ENCODE peak calls at places on chromosomes 11 and 22, in ten cellular contexts. I is cardiac septum; G is NCI-H2107; A is activated CD4-positive, CD25-positive, alpha-beta regulatory T cell; D is T47D; N is RPMI7951; J is foreskin fibroblast; B is stimulated activated naive CD8-positive, alpha-beta T cell treated with anti-CD3 and anti-CD28 coated beads, Interleukin-15, amount 100 ng/mL, for 72 hours; X is cardiac fibroblast; P is HFFc6. L is an unnamed sample.

GRCh38 chr11:63505857-63506528 is at the start of gene LGALS12:
- DNase-seq in I (no peak), G (no peak), A (no peak), D (no peak), N (peak; percentile 14), J (no peak), B (no peak), X (peak; percentile 95), P (no peak), L (no peak)

GRCh38 chr11:44988981-44989635 is 38.4 kb upstream of the TP53I11 start:
- DNase-seq in I (peak; percentile 38), G (no peak), A (no peak), D (no peak), N (no peak), J (no peak), B (no peak), X (no peak), P (no peak), L (no peak)

GRCh38 chr22:50236731-50237409 is 8.0 kb downstream of the TUBGCP6 start:
- DNase-seq in I (no peak), G (no peak), A (no peak), D (peak; percentile 52), N (no peak), J (no peak), B (no peak), X (peak; percentile 34), P (no peak), L (no peak)

GRCh38 chr22:48937032-48937639 is 890.5 kb downstream of the BRD1 start:
- DNase-seq in I (no peak), G (no peak), A (no peak), D (no peak), N (no peak), J (no peak), B (no peak), X (no peak), P (no peak), L (no peak)

GRCh38 chr11:1202776-1203504 is 19.9 kb upstream of the MUC5B start:
- DNase-seq in I (peak; percentile 77), G (no peak), A (peak; percentile 45), D (peak; percentile 39), N (peak; percentile 23), J (peak; percentile 6), B (peak; percentile 71), X (peak; percentile 47), P (no peak), L (peak; percentile 60)

GRCh38 chr11:11072067-11072466 is 214.2 kb upstream of the ZBED5 start:
- DNase-seq in I (no peak), G (no peak), A (no peak), D (no peak), N (no peak), J (no peak), B (no peak), X (no peak), P (no peak), L (no peak)

GRCh38 chr22:35777335-35777975 is 59.8 kb downstream of the APOL5 start:
- DNase-seq in I (no peak), G (no peak), A (no peak), D (no peak), N (peak; percentile 69), J (peak; percentile 58), B (no peak), X (peak; percentile 67), P (peak; percentile 61), L (no peak)

GRCh38 chr11:33899383-33900037 is 7.6 kb upstream of the LMO2 start:
- DNase-seq in I (peak; percentile 87), G (no peak), A (no peak), D (peak; percentile 42), N (peak; percentile 84), J (peak; percentile 65), B (no peak), X (peak; percentile 91), P (peak; percentile 57), L (peak; percentile 70)

GRCh38 chr11:102177974-102178631 is 67.9 kb downstream of the YAP1 start:
- DNase-seq in I (no peak), G (no peak), A (no peak), D (peak; percentile 73), N (peak; percentile 87), J (peak; percentile 77), B (no peak), X (peak; percentile 88), P (peak; percentile 91), L (no peak)

GRCh38 chr11:4766420-4767043 is 3.2 kb downstream of the OR51F1 start:
- DNase-seq in I (no peak), G (no peak), A (no peak), D (no peak), N (no peak), J (no peak), B (no peak), X (no peak), P (no peak), L (no peak)

GRCh38 chr11:33733978-33734377 is 2.2 kb downstream of the CD59 start:
- DNase-seq in I (no peak), G (no peak), A (no peak), D (no peak), N (no peak), J (no peak), B (no peak), X (no peak), P (no peak), L (no peak)

GRCh38 chr11:46047520-46047919 is 73.7 kb downstream of the PHF21A start:
- DNase-seq in I (no peak), G (no peak), A (no peak), D (peak; percentile 53), N (no peak), J (no peak), B (no peak), X (peak; percentile 43), P (no peak), L (no peak)

GRCh38 chr11:86951706-86952105 is 3.5 kb downstream of the FZD4 start:
- DNase-seq in I (no peak), G (no peak), A (no peak), D (no peak), N (no peak), J (no peak), B (no peak), X (no peak), P (no peak), L (no peak)

L was measured in mucosa of gallbladder.